ENCODE peak calls at places on chromosomes 13 and 19, in seven cellular contexts. K is CD4-positive, alpha-beta T cell; R is progenitor cell of endocrine pancreas; C is activated effector memory CD4-positive, alpha-beta T cell treated with Interleukin-2 at 50 U/mL for 16 hours; D is Jurkat, Clone E6-1; F is stimulated activated CD8-positive, alpha-beta memory T cell treated with anti-CD3 and anti-CD28 coated beads, Interleukin-2, amount 100 ng/mL, for 48 hours; S is mucosa of descending colon. N is an unnamed sample.

GRCh38 chr19:7925171-7925837 is 631 bp downstream of the CTXN1 start:
- DNase-seq in K (peak; percentile 81), R (peak; percentile 92), C (peak; percentile 53), D (peak; percentile 69), F (peak; percentile 79), S (peak; percentile 77), N (no peak)

GRCh38 chr19:30249911-30250310 is 122.3 kb upstream of the ZNF536 start:
- DNase-seq in K (no peak), R (no peak), C (no peak), D (no peak), F (no peak), S (no peak), N (no peak)

GRCh38 chr13:74251778-74252519 is 117.7 kb upstream of the KLF12 start:
- DNase-seq in K (no peak), R (no peak), C (no peak), D (no peak), F (no peak), S (no peak), N (peak; percentile 42)

GRCh38 chr19:42363614-42364346 is 26.3 kb downstream of the CNFN start:
- DNase-seq in K (no peak), R (no peak), C (no peak), D (no peak), F (no peak), S (no peak), N (no peak)

GRCh38 chr13:41502676-41503075 is 45.3 kb downstream of the RGCC start:
- DNase-seq in K (no peak), R (no peak), C (no peak), D (peak; percentile 96), F (no peak), S (no peak), N (no peak)

GRCh38 chr13:98481511-98481951 is 95.4 kb downstream of the STK24 start:
- DNase-seq in K (no peak), R (no peak), C (no peak), D (no peak), F (no peak), S (no peak), N (no peak)

GRCh38 chr13:44141213-44141724 is 232.4 kb upstream of the SERP2 start:
- DNase-seq in K (no peak), R (no peak), C (no peak), D (no peak), F (no peak), S (peak; percentile 42), N (peak; percentile 64)

GRCh38 chr19:46115396-46116109 is 8.9 kb downstream of the IGFL3 start:
- DNase-seq in K (no peak), R (no peak), C (no peak), D (no peak), F (peak; percentile 33), S (no peak), N (peak; percentile 82)

GRCh38 chr13:86976521-86977324 is 694.4 kb upstream of the SLITRK5 start:
- DNase-seq in K (no peak), R (no peak), C (no peak), D (no peak), F (no peak), S (no peak), N (peak; percentile 72)

GRCh38 chr19:30085394-30085793 is 143.4 kb downstream of the URI1 start:
- DNase-seq in K (no peak), R (no peak), C (no peak), D (no peak), F (no peak), S (no peak), N (no peak)